ENCODE peak calls at places on chromosomes 2 and 18, in ten cellular contexts. One of them, this sample, is unnamed.

GRCh38 chr2:16908671-16909070 is 243.0 kb upstream of the CYRIA start:
- DNase-seq in spleen: no peak
- DNase-seq in body of pancreas: no peak
- DNase-seq in testis: no peak
- DNase-seq in astrocyte: peak; percentile 30
- DNase-seq in heart left ventricle: no peak
- DNase-seq in HepG2: no peak
- DNase-seq in BJ: no peak
- DNase-seq in adrenal gland: no peak
- DNase-seq in GM12878: no peak
- DNase-seq in this sample: no peak

GRCh38 chr2:168188011-168188410 is 59.4 kb downstream of the STK39 start:
- DNase-seq in BJ: no peak
- DNase-seq in astrocyte: no peak
- DNase-seq in adrenal gland: no peak
- DNase-seq in heart left ventricle: peak; percentile 36
- DNase-seq in testis: no peak
- DNase-seq in HepG2: no peak
- DNase-seq in GM12878: no peak
- DNase-seq in spleen: no peak
- DNase-seq in body of pancreas: no peak
- DNase-seq in this sample: no peak

GRCh38 chr18:69894467-69894866 is 53.2 kb downstream of the CD226 start:
- DNase-seq in GM12878: no peak
- DNase-seq in testis: no peak
- DNase-seq in astrocyte: no peak
- DNase-seq in heart left ventricle: no peak
- DNase-seq in BJ: no peak
- DNase-seq in HepG2: no peak
- DNase-seq in body of pancreas: no peak
- DNase-seq in spleen: no peak
- DNase-seq in adrenal gland: no peak
- DNase-seq in this sample: no peak

GRCh38 chr18:8212893-8213805 is 396.1 kb upstream of the RAB12 start:
- DNase-seq in GM12878: no peak
- DNase-seq in BJ: no peak
- DNase-seq in astrocyte: peak; percentile 70
- DNase-seq in heart left ventricle: no peak
- DNase-seq in HepG2: no peak
- DNase-seq in adrenal gland: no peak
- DNase-seq in testis: no peak
- DNase-seq in spleen: no peak
- DNase-seq in body of pancreas: no peak
- DNase-seq in this sample: no peak

GRCh38 chr2:105749583-105750399 is 5.1 kb downstream of the NCK2 start:
- DNase-seq in adrenal gland: peak; percentile 82
- DNase-seq in BJ: no peak
- DNase-seq in heart left ventricle: no peak
- DNase-seq in spleen: no peak
- DNase-seq in astrocyte: peak; percentile 78
- DNase-seq in HepG2: no peak
- DNase-seq in testis: peak; percentile 66
- DNase-seq in GM12878: no peak
- DNase-seq in body of pancreas: no peak
- DNase-seq in this sample: no peak

GRCh38 chr2:113886479-113887383 is 3.2 kb upstream of the ACTR3 start:
- DNase-seq in GM12878: peak; percentile 98
- DNase-seq in spleen: peak; percentile 81
- DNase-seq in astrocyte: peak; percentile 91
- DNase-seq in testis: peak; percentile 22
- DNase-seq in body of pancreas: peak; percentile 66
- DNase-seq in BJ: peak; percentile 72
- DNase-seq in HepG2: peak; percentile 62
- DNase-seq in heart left ventricle: peak; percentile 41
- DNase-seq in adrenal gland: peak; percentile 60
- DNase-seq in this sample: peak; percentile 45

GRCh38 chr2:212227755-212228154 is 310.8 kb downstream of the ERBB4 start:
- DNase-seq in spleen: no peak
- DNase-seq in body of pancreas: peak; percentile 72
- DNase-seq in testis: peak; percentile 34
- DNase-seq in adrenal gland: peak; percentile 56
- DNase-seq in heart left ventricle: peak; percentile 16
- DNase-seq in astrocyte: peak; percentile 75
- DNase-seq in BJ: peak; percentile 3
- DNase-seq in GM12878: no peak
- DNase-seq in HepG2: peak; percentile 39
- DNase-seq in this sample: peak; percentile 62

GRCh38 chr2:120344214-120344990 is 1.5 kb upstream of the INHBB start:
- DNase-seq in astrocyte: no peak
- DNase-seq in HepG2: no peak
- DNase-seq in BJ: no peak
- DNase-seq in body of pancreas: no peak
- DNase-seq in spleen: peak; percentile 82
- DNase-seq in GM12878: no peak
- DNase-seq in heart left ventricle: peak; percentile 51
- DNase-seq in adrenal gland: no peak
- DNase-seq in testis: peak; percentile 63
- DNase-seq in this sample: no peak

GRCh38 chr18:79401494-79402208 is 5.9 kb downstream of the NFATC1 start:
- DNase-seq in heart left ventricle: peak; percentile 16
- DNase-seq in BJ: no peak
- DNase-seq in body of pancreas: no peak
- DNase-seq in testis: no peak
- DNase-seq in HepG2: no peak
- DNase-seq in spleen: peak; percentile 84
- DNase-seq in astrocyte: no peak
- DNase-seq in GM12878: no peak
- DNase-seq in adrenal gland: no peak
- DNase-seq in this sample: no peak

GRCh38 chr2:160970052-160970846 is 190.0 kb upstream of the TANK start:
- DNase-seq in spleen: no peak
- DNase-seq in testis: peak; percentile 65
- DNase-seq in adrenal gland: peak; percentile 37
- DNase-seq in body of pancreas: peak; percentile 50
- DNase-seq in GM12878: no peak
- DNase-seq in BJ: peak; percentile 59
- DNase-seq in HepG2: peak; percentile 80
- DNase-seq in heart left ventricle: peak; percentile 29
- DNase-seq in astrocyte: peak; percentile 69
- DNase-seq in this sample: no peak

GRCh38 chr18:23824704-23825103 is 135.5 kb downstream of the LAMA3 start:
- DNase-seq in BJ: no peak
- DNase-seq in body of pancreas: no peak
- DNase-seq in GM12878: no peak
- DNase-seq in spleen: no peak
- DNase-seq in testis: no peak
- DNase-seq in adrenal gland: no peak
- DNase-seq in HepG2: no peak
- DNase-seq in astrocyte: peak; percentile 55
- DNase-seq in heart left ventricle: no peak
- DNase-seq in this sample: no peak

GRCh38 chr2:18836436-18836835 is 247.1 kb upstream of the NT5C1B start:
- DNase-seq in HepG2: peak; percentile 35
- DNase-seq in BJ: no peak
- DNase-seq in testis: no peak
- DNase-seq in heart left ventricle: no peak
- DNase-seq in adrenal gland: no peak
- DNase-seq in GM12878: no peak
- DNase-seq in body of pancreas: no peak
- DNase-seq in astrocyte: no peak
- DNase-seq in spleen: no peak
- DNase-seq in this sample: no peak

DNA sequence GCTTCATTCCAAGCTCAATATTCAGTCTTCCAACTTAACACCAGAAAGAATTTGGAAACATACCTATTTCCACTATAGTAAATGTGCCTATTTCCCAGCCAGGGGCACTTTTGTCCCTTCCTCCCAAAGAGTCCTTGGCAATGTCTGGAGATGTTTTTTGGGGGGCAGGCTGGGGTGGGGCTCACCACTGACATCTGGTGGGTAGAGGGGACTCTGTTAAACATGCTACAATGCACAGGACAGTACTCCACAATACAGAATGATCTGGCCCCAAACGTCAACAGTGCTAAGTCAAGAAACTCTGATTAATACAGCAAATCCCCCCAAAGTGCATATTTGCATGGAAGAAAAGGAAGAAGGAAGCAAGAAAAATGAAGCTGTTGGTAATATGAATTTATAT is 61.7 kb downstream of the SMIM21 start:
- DNase-seq in body of pancreas: no peak
- DNase-seq in BJ: no peak
- DNase-seq in testis: no peak
- DNase-seq in HepG2: no peak
- DNase-seq in astrocyte: no peak
- DNase-seq in adrenal gland: no peak
- DNase-seq in GM12878: no peak
- DNase-seq in spleen: no peak
- DNase-seq in heart left ventricle: no peak
- DNase-seq in this sample: no peak
- TF ChIP-seq CTCF in body of pancreas: no peak
- TF ChIP-seq CTCF in BJ: no peak
- TF ChIP-seq CTCF in testis: no peak
- TF ChIP-seq CTCF in HepG2: peak; percentile 4
- TF ChIP-seq CTCF in astrocyte: no peak
- TF ChIP-seq CTCF in adrenal gland: no peak
- TF ChIP-seq CTCF in GM12878: peak; percentile 18
- TF ChIP-seq CTCF in spleen: peak; percentile 15
- TF ChIP-seq CTCF in heart left ventricle: no peak
- TF ChIP-seq CTCF in this sample: no peak

DNA sequence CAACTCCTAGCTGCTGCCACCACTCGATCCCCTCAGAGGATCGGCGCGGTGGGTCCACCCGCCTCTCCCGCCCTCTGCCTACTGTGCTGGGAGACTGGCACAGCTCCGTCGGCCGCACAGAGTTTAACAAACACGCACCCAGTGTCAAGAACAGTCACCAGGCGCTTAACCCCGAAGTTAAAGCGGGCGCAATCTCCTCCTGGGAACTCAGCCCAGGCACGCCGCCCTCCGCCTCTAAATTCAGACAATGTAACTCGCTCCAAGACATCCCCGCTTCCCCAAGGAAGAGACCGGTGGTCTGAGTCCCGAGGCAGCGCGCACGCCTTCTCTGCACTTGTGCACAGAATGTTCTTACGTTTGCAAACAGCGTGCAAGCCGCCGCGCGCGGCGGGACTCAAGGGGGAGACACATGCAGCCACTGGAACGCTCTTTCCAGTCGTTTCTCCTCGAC is 533 bp downstream of the CXCR4 start:
- DNase-seq in HepG2: no peak
- DNase-seq in BJ: no peak
- DNase-seq in testis: peak; percentile 58
- DNase-seq in GM12878: no peak
- DNase-seq in heart left ventricle: peak; percentile 48
- DNase-seq in adrenal gland: peak; percentile 58
- DNase-seq in spleen: peak; percentile 92
- DNase-seq in body of pancreas: no peak
- DNase-seq in astrocyte: peak; percentile 36
- DNase-seq in this sample: peak; percentile 29
- H3K27me3 ChIP-seq in HepG2: peaks cover 62% of the 10 kb centered on the region
- H3K27me3 ChIP-seq in BJ: peaks cover 34% of the 10 kb centered on the region
- H3K27me3 ChIP-seq in testis: no peaks in the 10 kb centered on the region
- H3K27me3 ChIP-seq in GM12878: peaks cover 12% of the 10 kb centered on the region
- H3K27me3 ChIP-seq in heart left ventricle: peaks cover 36% of the 10 kb centered on the region
- H3K27me3 ChIP-seq in adrenal gland: no peaks in the 10 kb centered on the region
- H3K27me3 ChIP-seq in spleen: no peaks in the 10 kb centered on the region
- H3K27me3 ChIP-seq in body of pancreas: peaks cover 6% of the 10 kb centered on the region
- H3K27me3 ChIP-seq in astrocyte: peaks cover 72% of the 10 kb centered on the region
- H3K27me3 ChIP-seq in this sample: no peaks in the 10 kb centered on the region

GRCh38 chr2:20313659-20314058 is 37.0 kb downstream of the PUM2 start:
- DNase-seq in spleen: no peak
- DNase-seq in BJ: no peak
- DNase-seq in testis: no peak
- DNase-seq in heart left ventricle: no peak
- DNase-seq in adrenal gland: no peak
- DNase-seq in HepG2: no peak
- DNase-seq in body of pancreas: no peak
- DNase-seq in astrocyte: no peak
- DNase-seq in GM12878: no peak
- DNase-seq in this sample: no peak
- H3K36me3 ChIP-seq in spleen: peaks cover 53% of the 10 kb centered on the region
- H3K36me3 ChIP-seq in BJ: peaks cover 10% of the 10 kb centered on the region
- H3K36me3 ChIP-seq in testis: no peaks in the 10 kb centered on the region
- H3K36me3 ChIP-seq in heart left ventricle: peaks cover 97% of the 10 kb centered on the region
- H3K36me3 ChIP-seq in adrenal gland: peaks cover 55% of the 10 kb centered on the region
- H3K36me3 ChIP-seq in HepG2: peaks cover 80% of the 10 kb centered on the region
- H3K36me3 ChIP-seq in body of pancreas: peaks cover 13% of the 10 kb centered on the region
- H3K36me3 ChIP-seq in astrocyte: peaks cover 26% of the 10 kb centered on the region
- H3K36me3 ChIP-seq in GM12878: peaks cover 37% of the 10 kb centered on the region
- H3K36me3 ChIP-seq in this sample: peaks cover 14% of the 10 kb centered on the region

GRCh38 chr2:228699400-228699799 is 517.9 kb upstream of the SPHKAP start:
- DNase-seq in adrenal gland: no peak
- DNase-seq in heart left ventricle: no peak
- DNase-seq in spleen: no peak
- DNase-seq in HepG2: no peak
- DNase-seq in testis: no peak
- DNase-seq in body of pancreas: no peak
- DNase-seq in GM12878: no peak
- DNase-seq in astrocyte: peak; percentile 21
- DNase-seq in BJ: no peak
- DNase-seq in this sample: no peak
- TF ChIP-seq CTCF in adrenal gland: peak; percentile 53
- TF ChIP-seq CTCF in heart left ventricle: peak; percentile 30
- TF ChIP-seq CTCF in spleen: no peak
- TF ChIP-seq CTCF in HepG2: no peak
- TF ChIP-seq CTCF in testis: no peak
- TF ChIP-seq CTCF in body of pancreas: no peak
- TF ChIP-seq CTCF in GM12878: no peak
- TF ChIP-seq CTCF in astrocyte: no peak
- TF ChIP-seq CTCF in BJ: no peak
- TF ChIP-seq CTCF in this sample: no peak

GRCh38 chr2:219054956-219055903 is 5.5 kb downstream of the IHH start:
- DNase-seq in adrenal gland: no peak
- DNase-seq in testis: no peak
- DNase-seq in GM12878: no peak
- DNase-seq in HepG2: no peak
- DNase-seq in body of pancreas: no peak
- DNase-seq in BJ: no peak
- DNase-seq in astrocyte: no peak
- DNase-seq in heart left ventricle: no peak
- DNase-seq in spleen: peak; percentile 65
- DNase-seq in this sample: no peak

GRCh38 chr2:219057709-219058540 is 2.8 kb downstream of the IHH start:
- DNase-seq in body of pancreas: peak; percentile 81
- DNase-seq in GM12878: no peak
- DNase-seq in HepG2: peak; percentile 62
- DNase-seq in testis: peak; percentile 77
- DNase-seq in astrocyte: peak; percentile 16
- DNase-seq in heart left ventricle: peak; percentile 78
- DNase-seq in adrenal gland: peak; percentile 81
- DNase-seq in BJ: no peak
- DNase-seq in spleen: peak; percentile 95
- DNase-seq in this sample: peak; percentile 74

GRCh38 chr2:219058541-219059374 is 2.0 kb downstream of the IHH start:
- DNase-seq in HepG2: peak; percentile 85
- DNase-seq in BJ: no peak
- DNase-seq in body of pancreas: peak; percentile 86
- DNase-seq in heart left ventricle: peak; percentile 44
- DNase-seq in adrenal gland: peak; percentile 83
- DNase-seq in testis: peak; percentile 59
- DNase-seq in spleen: no peak
- DNase-seq in GM12878: no peak
- DNase-seq in astrocyte: no peak
- DNase-seq in this sample: peak; percentile 77

GRCh38 chr2:219056896-219057708 is 3.6 kb downstream of the IHH start:
- DNase-seq in body of pancreas: no peak
- DNase-seq in spleen: peak; percentile 67
- DNase-seq in HepG2: no peak
- DNase-seq in GM12878: no peak
- DNase-seq in astrocyte: no peak
- DNase-seq in heart left ventricle: no peak
- DNase-seq in BJ: no peak
- DNase-seq in testis: no peak
- DNase-seq in adrenal gland: no peak
- DNase-seq in this sample: no peak

GRCh38 chr2:219056176-219056895 is 4.4 kb downstream of the IHH start:
- DNase-seq in BJ: no peak
- DNase-seq in HepG2: no peak
- DNase-seq in testis: no peak
- DNase-seq in GM12878: no peak
- DNase-seq in astrocyte: no peak
- DNase-seq in body of pancreas: peak; percentile 49
- DNase-seq in heart left ventricle: no peak
- DNase-seq in adrenal gland: no peak
- DNase-seq in spleen: no peak
- DNase-seq in this sample: no peak
- H3K27me3 ChIP-seq in BJ: peaks cover 48% of the 10 kb centered on the region
- H3K27me3 ChIP-seq in HepG2: peaks cover 25% of the 10 kb centered on the region
- H3K27me3 ChIP-seq in testis: no peaks in the 10 kb centered on the region
- H3K27me3 ChIP-seq in GM12878: peaks cover 21% of the 10 kb centered on the region
- H3K27me3 ChIP-seq in astrocyte: peaks cover 62% of the 10 kb centered on the region
- H3K27me3 ChIP-seq in body of pancreas: peaks cover 20% of the 10 kb centered on the region
- H3K27me3 ChIP-seq in heart left ventricle: peaks cover 62% of the 10 kb centered on the region
- H3K27me3 ChIP-seq in adrenal gland: peaks cover 47% of the 10 kb centered on the region
- H3K27me3 ChIP-seq in spleen: peaks cover 18% of the 10 kb centered on the region
- H3K27me3 ChIP-seq in this sample: no peaks in the 10 kb centered on the region